ENCODE peak calls at places on chromosome 17, in five cellular contexts. O, G, F, E and J are unnamed samples.
A peak's percentile ranks its signal among the peaks of the same experiment; 100 is the strongest.

GRCh38 chr17:27586203-27586701 is 44.7 kb upstream of the LGALS9 start:
- DNase-seq in G (no peak), O (peak; percentile 66), F (no peak), E (no peak), J (no peak)

GRCh38 chr17:11986939-11987329 is 10.3 kb downstream of the ZNF18 start:
- DNase-seq in E (peak; percentile 47), O (peak; percentile 51), G (no peak), F (peak; percentile 69), J (no peak)

GRCh38 chr17:12546983-12547382 is 118.7 kb upstream of the MYOCD start:
- DNase-seq in F (no peak), G (no peak), O (no peak), E (no peak), J (no peak)

GRCh38 chr17:65027305-65027704 is 29.2 kb downstream of the GNA13 start:
- DNase-seq in F (peak; percentile 69), G (no peak), O (peak; percentile 32), E (peak; percentile 74), J (peak; percentile 45)

GRCh38 chr17:28948873-28949184 is 2.5 kb downstream of the PHF12 start:
- DNase-seq in G (no peak), F (no peak), O (no peak), E (no peak), J (no peak)

GRCh38 chr17:5694507-5694906 is 110.2 kb upstream of the NLRP1 start:
- DNase-seq in E (no peak), G (no peak), F (peak; percentile 66), O (no peak), J (no peak)

GRCh38 chr17:79789943-79790804 is 6.7 kb downstream of the CBX8 start:
- DNase-seq in F (peak; percentile 56), E (no peak), G (no peak), O (peak; percentile 79), J (no peak)

GRCh38 chr17:39666231-39666600 is 1.1 kb downstream of the TCAP start:
- DNase-seq in G (no peak), E (no peak), F (no peak), O (no peak), J (no peak)

GRCh38 chr17:39270923-39271322 is 45.2 kb upstream of the STAC2 start:
- DNase-seq in O (peak; percentile 33), G (peak; percentile 21), F (peak; percentile 71), E (peak; percentile 2), J (no peak)

GRCh38 chr17:7330099-7331015 is 1.2 kb upstream of the NEURL4 start:
- DNase-seq in O (peak; percentile 83), F (peak; percentile 92), G (peak; percentile 83), E (peak; percentile 76), J (peak; percentile 86)

GRCh38 chr17:79618383-79619067 is 7.7 kb upstream of the RBFOX3 start:
- DNase-seq in G (no peak), E (no peak), O (no peak), F (no peak), J (no peak)

GRCh38 chr17:42521036-42521435 is 15.0 kb upstream of the NAGLU start:
- DNase-seq in E (no peak), F (no peak), G (no peak), O (no peak), J (no peak)

GRCh38 chr17:4492762-4493561 is 5.7 kb upstream of the SPNS2 start:
- DNase-seq in O (peak; percentile 80), F (peak; percentile 54), G (peak; percentile 48), E (peak; percentile 32), J (peak; percentile 79)

GRCh38 chr17:418421-418751 is 65.8 kb upstream of the RPH3AL start:
- DNase-seq in E (no peak), O (no peak), F (no peak), G (no peak), J (peak; percentile 77)

GRCh38 chr17:51629232-51629631 is 368.9 kb downstream of the UTP18 start:
- DNase-seq in E (no peak), O (no peak), G (no peak), F (no peak), J (no peak)

GRCh38 chr17:66834919-66835454 is at the start of gene CACNG5:
- DNase-seq in F (peak; percentile 33), E (no peak), O (no peak), G (no peak), J (no peak)

GRCh38 chr17:74151551-74152315 is 51.7 kb upstream of the RPL38 start:
- DNase-seq in O (no peak), F (no peak), E (no peak), G (no peak), J (no peak)

GRCh38 chr17:1945621-1946020 is 79.5 kb downstream of the RTN4RL1 start:
- DNase-seq in F (no peak), O (no peak), E (no peak), G (no peak), J (no peak)

GRCh38 chr17:57257911-57258885 is 1.9 kb downstream of the MSI2 start:
- DNase-seq in F (peak; percentile 27), G (no peak), E (no peak), O (no peak), J (peak; percentile 46)

GRCh38 chr17:43338886-43339516 is 59.8 kb upstream of the ARL4D start:
- DNase-seq in F (peak; percentile 54), O (peak; percentile 64), E (peak; percentile 23), G (peak; percentile 61), J (peak; percentile 67)

DNA sequence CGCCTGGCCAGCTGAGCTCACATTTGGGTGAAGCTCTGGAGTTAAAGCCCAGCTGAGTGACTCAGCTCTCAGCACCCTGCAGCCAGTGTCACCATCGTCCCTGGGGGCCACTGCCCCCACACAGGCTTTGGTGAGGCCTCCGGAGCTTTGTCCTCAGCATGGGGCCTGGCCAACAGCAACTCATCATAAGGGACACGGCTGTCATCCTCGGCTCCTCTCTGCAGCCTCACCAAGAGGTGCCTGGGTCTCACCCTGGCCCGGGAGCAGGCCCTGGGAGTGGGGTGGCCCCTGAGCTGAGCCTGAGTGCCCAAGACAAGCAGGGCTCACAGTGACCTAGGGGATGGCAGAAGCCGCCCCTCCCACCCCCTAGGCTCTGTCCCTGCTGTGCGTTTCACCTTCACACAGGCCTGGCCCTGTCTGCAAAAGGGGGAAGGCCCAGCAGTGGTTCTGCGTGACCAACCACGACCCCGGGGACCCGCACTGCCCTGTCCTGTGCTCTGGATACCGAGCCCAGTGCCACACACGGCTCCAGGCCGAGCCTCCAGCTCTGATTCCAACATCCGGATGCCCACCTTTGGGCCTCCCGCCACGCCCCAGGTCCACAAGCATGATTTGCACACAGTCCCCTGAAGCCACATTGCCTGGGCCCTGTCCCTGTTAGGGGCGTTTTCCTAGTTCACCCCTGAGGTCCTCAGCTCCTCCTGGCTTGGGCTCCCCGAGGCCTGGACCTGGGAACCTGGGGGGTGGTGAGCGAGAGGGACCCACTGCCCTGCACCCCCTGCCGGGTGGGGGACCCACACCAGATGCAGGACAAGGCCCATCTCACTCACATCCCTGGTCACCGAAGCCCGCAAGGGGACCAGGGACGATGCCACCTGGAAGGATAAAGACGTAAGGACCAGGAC is 21.8 kb upstream of the AATK start:
- DNase-seq in G (no peak), O (no peak), E (no peak), F (no peak), J (no peak)
- H3K27ac ChIP-seq in G (no peak overlapping the region), O (no peak overlapping the region), E (no peak overlapping the region), F (no peak overlapping the region), J (no peak overlapping the region)

GRCh38 chr17:72117748-72118587 is 2.9 kb upstream of the SOX9 start:
- DNase-seq in G (no peak), O (no peak), F (no peak), E (peak; percentile 58), J (no peak)

GRCh38 chr17:72118588-72119279 is 2.1 kb upstream of the SOX9 start:
- DNase-seq in F (peak; percentile 87), O (peak; percentile 88), G (peak; percentile 38), E (peak; percentile 84), J (peak; percentile 49)

GRCh38 chr17:72116692-72117469 is 3.9 kb upstream of the SOX9 start:
- DNase-seq in E (peak; percentile 68), G (no peak), F (no peak), O (peak; percentile 39), J (no peak)

GRCh38 chr17:72115789-72116520 is 4.9 kb upstream of the SOX9 start:
- DNase-seq in O (no peak), G (no peak), F (no peak), E (peak; percentile 64), J (no peak)

GRCh38 chr17:72117470-72117747 is 3.4 kb upstream of the SOX9 start:
- DNase-seq in O (no peak), G (no peak), E (no peak), F (no peak), J (no peak)
- TF ChIP-seq EZH2 in O (peak; percentile 4), G (no peak), E (no peak), F (no peak), J (no peak)

GRCh38 chr17:36592316-36592710 is 634 bp downstream of the DHRS11 start:
- DNase-seq in E (no peak), O (peak; percentile 64), F (peak; percentile 4), G (no peak), J (no peak)

GRCh38 chr17:36592711-36593321 is 1.1 kb downstream of the DHRS11 start:
- DNase-seq in E (no peak), F (no peak), G (no peak), O (peak; percentile 79), J (no peak)

GRCh38 chr17:36591434-36592315 is at the start of gene DHRS11:
- DNase-seq in O (peak; percentile 92), E (peak; percentile 74), F (peak; percentile 61), G (peak; percentile 75), J (peak; percentile 83)

GRCh38 chr17:36593651-36594316 is 2.1 kb downstream of the DHRS11 start:
- DNase-seq in F (no peak), E (no peak), G (no peak), O (peak; percentile 34), J (no peak)

GRCh38 chr17:36590082-36590481 is 1.6 kb upstream of the DHRS11 start:
- DNase-seq in O (no peak), G (no peak), E (no peak), F (no peak), J (peak; percentile 31)
- H3K27ac ChIP-seq in O (peak overlapping the region; percentile 94), G (no peak overlapping the region), E (no peak overlapping the region), F (no peak overlapping the region), J (no peak overlapping the region)

GRCh38 chr17:68197091-68197996 is 50.5 kb upstream of the AMZ2 start:
- DNase-seq in O (peak; percentile 25), E (no peak), F (peak; percentile 17), G (no peak), J (no peak)

GRCh38 chr17:68198931-68199836 is 48.7 kb upstream of the AMZ2 start:
- DNase-seq in O (peak; percentile 29), E (peak; percentile 37), G (no peak), F (no peak), J (no peak)

GRCh38 chr17:68197997-68198930 is 49.6 kb upstream of the AMZ2 start:
- DNase-seq in E (no peak), F (no peak), G (no peak), O (peak; percentile 39), J (no peak)

GRCh38 chr17:68195667-68196393 is 52.0 kb upstream of the AMZ2 start:
- DNase-seq in F (no peak), G (no peak), E (no peak), O (peak; percentile 44), J (no peak)

DNA sequence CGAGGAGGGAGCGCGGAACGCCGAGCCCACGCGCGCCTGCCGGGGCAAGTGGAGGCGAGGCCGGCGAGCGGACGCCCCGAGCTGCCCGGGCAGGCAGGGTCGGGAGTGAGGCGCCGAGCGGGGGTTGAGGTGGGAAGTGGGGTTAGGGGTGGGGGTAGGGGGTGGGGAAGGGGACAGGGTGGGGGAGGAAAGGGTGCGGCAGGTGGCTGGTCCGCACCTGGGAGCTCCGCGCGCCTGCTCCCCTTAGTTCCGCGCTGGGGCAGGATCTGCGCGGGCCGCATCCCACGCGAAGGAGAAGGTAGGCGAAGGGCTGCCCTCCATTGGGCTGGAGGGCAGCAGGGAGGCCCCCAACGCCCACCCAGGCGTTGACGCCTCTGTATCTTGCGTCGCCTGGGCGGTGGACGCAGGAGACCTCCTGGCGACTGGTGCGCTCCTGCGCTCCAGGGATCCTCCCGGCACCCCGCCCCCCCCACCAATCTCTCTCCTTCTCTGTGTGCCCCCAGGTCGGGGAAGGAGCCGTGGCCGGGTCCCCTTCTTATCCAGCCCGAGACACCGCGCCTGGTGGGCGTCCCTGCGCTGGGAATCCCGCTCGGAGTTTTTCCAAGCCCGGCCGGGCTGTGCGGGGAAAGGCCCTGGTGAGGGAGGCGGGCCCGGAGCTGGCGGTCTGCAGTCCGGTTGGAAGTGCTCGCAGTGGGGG is 51.3 kb upstream of the AMZ2 start:
- DNase-seq in G (no peak), E (no peak), F (no peak), O (peak; percentile 15), J (no peak)
- TF ChIP-seq EZH2 in G (no peak), E (no peak), F (peak; percentile 22), O (peak; percentile 52), J (no peak)